ENCODE peak calls at places on chromosomes 16 and 17, in ten cellular contexts. One of them, this sample, is unnamed.

GRCh38 chr17:83182620-83183063 is 103.2 kb downstream of the METRNL start:
- DNase-seq in T1000: no peak
- DNase-seq in activated CD4-positive, alpha-beta T cell treated with anti-CD3 and anti-CD28 coated beads for 4 hours: no peak
- DNase-seq in GM12864: no peak
- DNase-seq in activated B cell treated with CpG ODN at 0.5 μM for 24 hours: no peak
- DNase-seq in iPS-NIHi11: no peak
- DNase-seq in stimulated activated CD8-positive, alpha-beta memory T cell treated with anti-CD3 and anti-CD28 coated beads, Interleukin-7, amount 100 ng/mL, for 24 hours: no peak
- DNase-seq in AG09319: no peak
- DNase-seq in AG10803: no peak
- DNase-seq in endodermal cell: peak; percentile 50
- DNase-seq in this sample: no peak

GRCh38 chr16:49201118-49201517 is 80.5 kb downstream of the CBLN1 start:
- DNase-seq in T1000: no peak
- DNase-seq in activated CD4-positive, alpha-beta T cell treated with anti-CD3 and anti-CD28 coated beads for 4 hours: no peak
- DNase-seq in GM12864: no peak
- DNase-seq in activated B cell treated with CpG ODN at 0.5 μM for 24 hours: no peak
- DNase-seq in iPS-NIHi11: no peak
- DNase-seq in stimulated activated CD8-positive, alpha-beta memory T cell treated with anti-CD3 and anti-CD28 coated beads, Interleukin-7, amount 100 ng/mL, for 24 hours: no peak
- DNase-seq in AG09319: no peak
- DNase-seq in AG10803: no peak
- DNase-seq in endodermal cell: no peak
- DNase-seq in this sample: no peak

GRCh38 chr17:62981933-62982332 is 15.9 kb downstream of the TANC2 start:
- DNase-seq in T1000: no peak
- DNase-seq in activated CD4-positive, alpha-beta T cell treated with anti-CD3 and anti-CD28 coated beads for 4 hours: no peak
- DNase-seq in GM12864: no peak
- DNase-seq in activated B cell treated with CpG ODN at 0.5 μM for 24 hours: no peak
- DNase-seq in iPS-NIHi11: no peak
- DNase-seq in stimulated activated CD8-positive, alpha-beta memory T cell treated with anti-CD3 and anti-CD28 coated beads, Interleukin-7, amount 100 ng/mL, for 24 hours: no peak
- DNase-seq in AG09319: no peak
- DNase-seq in AG10803: no peak
- DNase-seq in endodermal cell: no peak
- DNase-seq in this sample: no peak

GRCh38 chr17:75031972-75032895 is 14.5 kb downstream of the ATP5PD start:
- DNase-seq in T1000: peak; percentile 77
- DNase-seq in activated CD4-positive, alpha-beta T cell treated with anti-CD3 and anti-CD28 coated beads for 4 hours: peak; percentile 59
- DNase-seq in GM12864: no peak
- DNase-seq in activated B cell treated with CpG ODN at 0.5 μM for 24 hours: peak; percentile 44
- DNase-seq in iPS-NIHi11: peak; percentile 73
- DNase-seq in stimulated activated CD8-positive, alpha-beta memory T cell treated with anti-CD3 and anti-CD28 coated beads, Interleukin-7, amount 100 ng/mL, for 24 hours: no peak
- DNase-seq in AG09319: no peak
- DNase-seq in AG10803: peak; percentile 83
- DNase-seq in endodermal cell: peak; percentile 73
- DNase-seq in this sample: peak; percentile 91

GRCh38 chr17:43714338-43715149 is 44.0 kb downstream of the SOST start:
- DNase-seq in T1000: no peak
- DNase-seq in activated CD4-positive, alpha-beta T cell treated with anti-CD3 and anti-CD28 coated beads for 4 hours: no peak
- DNase-seq in GM12864: no peak
- DNase-seq in activated B cell treated with CpG ODN at 0.5 μM for 24 hours: no peak
- DNase-seq in iPS-NIHi11: no peak
- DNase-seq in stimulated activated CD8-positive, alpha-beta memory T cell treated with anti-CD3 and anti-CD28 coated beads, Interleukin-7, amount 100 ng/mL, for 24 hours: no peak
- DNase-seq in AG09319: no peak
- DNase-seq in AG10803: peak; percentile 69
- DNase-seq in endodermal cell: no peak
- DNase-seq in this sample: no peak

GRCh38 chr16:31664683-31665482 is 137.2 kb downstream of the AHSP start:
- DNase-seq in T1000: no peak
- DNase-seq in activated CD4-positive, alpha-beta T cell treated with anti-CD3 and anti-CD28 coated beads for 4 hours: no peak
- DNase-seq in GM12864: no peak
- DNase-seq in activated B cell treated with CpG ODN at 0.5 μM for 24 hours: no peak
- DNase-seq in iPS-NIHi11: no peak
- DNase-seq in stimulated activated CD8-positive, alpha-beta memory T cell treated with anti-CD3 and anti-CD28 coated beads, Interleukin-7, amount 100 ng/mL, for 24 hours: no peak
- DNase-seq in AG09319: no peak
- DNase-seq in AG10803: peak; percentile 5
- DNase-seq in endodermal cell: no peak
- DNase-seq in this sample: no peak

GRCh38 chr17:73952136-73952497 is 251.4 kb upstream of the RPL38 start:
- DNase-seq in T1000: no peak
- DNase-seq in activated CD4-positive, alpha-beta T cell treated with anti-CD3 and anti-CD28 coated beads for 4 hours: no peak
- DNase-seq in GM12864: no peak
- DNase-seq in activated B cell treated with CpG ODN at 0.5 μM for 24 hours: no peak
- DNase-seq in iPS-NIHi11: peak; percentile 43
- DNase-seq in stimulated activated CD8-positive, alpha-beta memory T cell treated with anti-CD3 and anti-CD28 coated beads, Interleukin-7, amount 100 ng/mL, for 24 hours: no peak
- DNase-seq in AG09319: no peak
- DNase-seq in AG10803: no peak
- DNase-seq in endodermal cell: no peak
- DNase-seq in this sample: no peak

GRCh38 chr17:17067277-17067676 is 25.0 kb downstream of the MPRIP start:
- DNase-seq in T1000: no peak
- DNase-seq in activated CD4-positive, alpha-beta T cell treated with anti-CD3 and anti-CD28 coated beads for 4 hours: no peak
- DNase-seq in GM12864: no peak
- DNase-seq in activated B cell treated with CpG ODN at 0.5 μM for 24 hours: no peak
- DNase-seq in iPS-NIHi11: no peak
- DNase-seq in stimulated activated CD8-positive, alpha-beta memory T cell treated with anti-CD3 and anti-CD28 coated beads, Interleukin-7, amount 100 ng/mL, for 24 hours: no peak
- DNase-seq in AG09319: no peak
- DNase-seq in AG10803: peak; percentile 84
- DNase-seq in endodermal cell: no peak
- DNase-seq in this sample: no peak

GRCh38 chr17:59890720-59891119 is 2.0 kb downstream of the TUBD1 start:
- DNase-seq in T1000: no peak
- DNase-seq in activated CD4-positive, alpha-beta T cell treated with anti-CD3 and anti-CD28 coated beads for 4 hours: no peak
- DNase-seq in GM12864: no peak
- DNase-seq in activated B cell treated with CpG ODN at 0.5 μM for 24 hours: no peak
- DNase-seq in iPS-NIHi11: no peak
- DNase-seq in stimulated activated CD8-positive, alpha-beta memory T cell treated with anti-CD3 and anti-CD28 coated beads, Interleukin-7, amount 100 ng/mL, for 24 hours: no peak
- DNase-seq in AG09319: no peak
- DNase-seq in AG10803: peak; percentile 43
- DNase-seq in endodermal cell: no peak
- DNase-seq in this sample: no peak

GRCh38 chr17:19727466-19728113 is 11.2 kb upstream of the SLC47A2 start:
- DNase-seq in T1000: no peak
- DNase-seq in activated CD4-positive, alpha-beta T cell treated with anti-CD3 and anti-CD28 coated beads for 4 hours: no peak
- DNase-seq in GM12864: no peak
- DNase-seq in activated B cell treated with CpG ODN at 0.5 μM for 24 hours: no peak
- DNase-seq in iPS-NIHi11: no peak
- DNase-seq in stimulated activated CD8-positive, alpha-beta memory T cell treated with anti-CD3 and anti-CD28 coated beads, Interleukin-7, amount 100 ng/mL, for 24 hours: no peak
- DNase-seq in AG09319: peak; percentile 86
- DNase-seq in AG10803: peak; percentile 97
- DNase-seq in endodermal cell: no peak
- DNase-seq in this sample: peak; percentile 64

GRCh38 chr17:66337866-66338472 is 35.6 kb downstream of the PRKCA start:
- DNase-seq in T1000: no peak
- DNase-seq in activated CD4-positive, alpha-beta T cell treated with anti-CD3 and anti-CD28 coated beads for 4 hours: no peak
- DNase-seq in GM12864: no peak
- DNase-seq in activated B cell treated with CpG ODN at 0.5 μM for 24 hours: no peak
- DNase-seq in iPS-NIHi11: no peak
- DNase-seq in stimulated activated CD8-positive, alpha-beta memory T cell treated with anti-CD3 and anti-CD28 coated beads, Interleukin-7, amount 100 ng/mL, for 24 hours: no peak
- DNase-seq in AG09319: no peak
- DNase-seq in AG10803: no peak
- DNase-seq in endodermal cell: no peak
- DNase-seq in this sample: no peak

GRCh38 chr17:77382966-77383612 is 242.3 kb downstream of the SEC14L1 start:
- DNase-seq in T1000: no peak
- DNase-seq in activated CD4-positive, alpha-beta T cell treated with anti-CD3 and anti-CD28 coated beads for 4 hours: no peak
- DNase-seq in GM12864: no peak
- DNase-seq in activated B cell treated with CpG ODN at 0.5 μM for 24 hours: no peak
- DNase-seq in iPS-NIHi11: peak; percentile 55
- DNase-seq in stimulated activated CD8-positive, alpha-beta memory T cell treated with anti-CD3 and anti-CD28 coated beads, Interleukin-7, amount 100 ng/mL, for 24 hours: no peak
- DNase-seq in AG09319: no peak
- DNase-seq in AG10803: peak; percentile 70
- DNase-seq in endodermal cell: no peak
- DNase-seq in this sample: no peak

GRCh38 chr17:81068411-81068810 is 33.5 kb downstream of the BAIAP2 start:
- DNase-seq in T1000: no peak
- DNase-seq in activated CD4-positive, alpha-beta T cell treated with anti-CD3 and anti-CD28 coated beads for 4 hours: no peak
- DNase-seq in GM12864: no peak
- DNase-seq in activated B cell treated with CpG ODN at 0.5 μM for 24 hours: no peak
- DNase-seq in iPS-NIHi11: no peak
- DNase-seq in stimulated activated CD8-positive, alpha-beta memory T cell treated with anti-CD3 and anti-CD28 coated beads, Interleukin-7, amount 100 ng/mL, for 24 hours: no peak
- DNase-seq in AG09319: no peak
- DNase-seq in AG10803: no peak
- DNase-seq in endodermal cell: no peak
- DNase-seq in this sample: no peak

GRCh38 chr17:45771473-45771959 is 12.6 kb upstream of the CRHR1 start:
- DNase-seq in T1000: no peak
- DNase-seq in activated CD4-positive, alpha-beta T cell treated with anti-CD3 and anti-CD28 coated beads for 4 hours: no peak
- DNase-seq in GM12864: no peak
- DNase-seq in activated B cell treated with CpG ODN at 0.5 μM for 24 hours: no peak
- DNase-seq in iPS-NIHi11: no peak
- DNase-seq in stimulated activated CD8-positive, alpha-beta memory T cell treated with anti-CD3 and anti-CD28 coated beads, Interleukin-7, amount 100 ng/mL, for 24 hours: no peak
- DNase-seq in AG09319: no peak
- DNase-seq in AG10803: no peak
- DNase-seq in endodermal cell: peak; percentile 87
- DNase-seq in this sample: peak; percentile 51

GRCh38 chr16:84582958-84583516 is 34.8 kb downstream of the COTL1 start:
- DNase-seq in T1000: no peak
- DNase-seq in activated CD4-positive, alpha-beta T cell treated with anti-CD3 and anti-CD28 coated beads for 4 hours: no peak
- DNase-seq in GM12864: no peak
- DNase-seq in activated B cell treated with CpG ODN at 0.5 μM for 24 hours: no peak
- DNase-seq in iPS-NIHi11: no peak
- DNase-seq in stimulated activated CD8-positive, alpha-beta memory T cell treated with anti-CD3 and anti-CD28 coated beads, Interleukin-7, amount 100 ng/mL, for 24 hours: no peak
- DNase-seq in AG09319: no peak
- DNase-seq in AG10803: peak; percentile 90
- DNase-seq in endodermal cell: no peak
- DNase-seq in this sample: peak; percentile 2

This sample was measured in posterior cingulate gyrus.